ENCODE peak calls at places on chromosome 11, in ten cellular contexts. C, X, Q, I, J, U, N, Z, T and E are unnamed samples.

GRCh38 chr11:19232910-19233503 is 7.7 kb downstream of the E2F8 start:
- DNase-seq in C (no peak), X (peak; percentile 65), Q (no peak), I (no peak), J (peak; percentile 37), U (no peak), N (no peak), Z (no peak), T (peak; percentile 51), E (no peak)

GRCh38 chr11:76742912-76743311 is 40.2 kb upstream of the TSKU start:
- DNase-seq in C (no peak), X (peak; percentile 70), Q (no peak), I (no peak), J (no peak), U (no peak), N (no peak), Z (no peak), T (no peak), E (no peak)

GRCh38 chr11:88435405-88435804 is 97.9 kb upstream of the CTSC start:
- DNase-seq in C (no peak), X (peak; percentile 48), Q (no peak), I (no peak), J (no peak), U (no peak), N (peak; percentile 42), Z (no peak), T (no peak), E (no peak)

GRCh38 chr11:95154514-95154913 is 64.9 kb downstream of the ENDOD1 start:
- DNase-seq in C (peak; percentile 70), X (peak; percentile 66), Q (no peak), I (no peak), J (peak; percentile 62), U (peak; percentile 48), N (peak; percentile 32), Z (no peak), T (peak; percentile 72), E (no peak)

GRCh38 chr11:127017482-127017881 is 16.9 kb upstream of the KIRREL3 start:
- DNase-seq in C (no peak), X (peak; percentile 17), Q (no peak), I (no peak), J (peak; percentile 81), U (no peak), N (no peak), Z (no peak), T (peak; percentile 42), E (no peak)

GRCh38 chr11:133011604-133012003 is 520.7 kb downstream of the OPCML start:
- DNase-seq in C (no peak), X (no peak), Q (no peak), I (no peak), J (no peak), U (no peak), N (no peak), Z (no peak), T (no peak), E (no peak)

GRCh38 chr11:21263026-21263425 is 593.6 kb downstream of the NELL1 start:
- DNase-seq in C (no peak), X (no peak), Q (no peak), I (no peak), J (no peak), U (no peak), N (no peak), Z (no peak), T (no peak), E (no peak)

GRCh38 chr11:90148900-90149299 is 14.4 kb downstream of the NAALAD2 start:
- DNase-seq in C (no peak), X (no peak), Q (no peak), I (no peak), J (no peak), U (no peak), N (no peak), Z (no peak), T (no peak), E (no peak)

GRCh38 chr11:36619502-36619901 is 21.5 kb upstream of the RAG2 start:
- DNase-seq in C (no peak), X (no peak), Q (no peak), I (no peak), J (no peak), U (no peak), N (no peak), Z (no peak), T (no peak), E (no peak)

GRCh38 chr11:117488996-117489952 is 161.6 kb downstream of the CEP164 start:
- DNase-seq in C (no peak), X (no peak), Q (no peak), I (no peak), J (no peak), U (no peak), N (no peak), Z (no peak), T (no peak), E (no peak)